ENCODE peak calls at places on chromosomes 16 and 17, in eight cellular contexts. O is Caco-2, S is AG04450, F is HFF-Myc, A is cardiac muscle cell, K is adrenal gland, P is BE2C, E is AG04449. G is an unnamed sample.

GRCh38 chr16:66731101-66731500 is 20.3 kb downstream of the DYNC1LI2 start:
- DNase-seq in O (no peak), S (no peak), F (no peak), A (no peak), K (no peak), P (no peak), E (no peak), G (no peak)

GRCh38 chr16:2689968-2690830 is 7.9 kb downstream of the KCTD5 start:
- DNase-seq in O (no peak), S (no peak), F (no peak), A (no peak), K (no peak), P (no peak), E (no peak), G (no peak)

GRCh38 chr17:31310260-31310659 is 3.6 kb downstream of the EVI2B start:
- DNase-seq in O (no peak), S (no peak), F (no peak), A (no peak), K (no peak), P (no peak), E (no peak), G (no peak)

GRCh38 chr17:77366206-77366557 is 225.4 kb downstream of the SEC14L1 start:
- DNase-seq in O (no peak), S (no peak), F (no peak), A (no peak), K (no peak), P (no peak), E (no peak), G (no peak)

GRCh38 chr16:81071816-81072215 is 5.2 kb downstream of the C16orf46 start:
- DNase-seq in O (no peak), S (no peak), F (no peak), A (no peak), K (no peak), P (no peak), E (no peak), G (no peak)

GRCh38 chr17:2902546-2902945 is 106.3 kb downstream of the RAP1GAP2 start:
- DNase-seq in O (no peak), S (no peak), F (no peak), A (no peak), K (no peak), P (no peak), E (no peak), G (no peak)

GRCh38 chr17:77242118-77242800 is 101.5 kb downstream of the SEC14L1 start:
- DNase-seq in O (no peak), S (no peak), F (no peak), A (no peak), K (no peak), P (no peak), E (no peak), G (no peak)

GRCh38 chr17:50841277-50841948 is 6.0 kb downstream of the WFIKKN2 start:
- DNase-seq in O (peak), S (no peak), F (no peak), A (no peak), K (no peak), P (no peak), E (no peak), G (no peak)

GRCh38 chr17:43827596-43827995 is 5.3 kb downstream of the MPP3 start:
- DNase-seq in O (no peak), S (no peak), F (no peak), A (no peak), K (no peak), P (no peak), E (no peak), G (no peak)

GRCh38 chr17:51901242-51901641 is 257.3 kb downstream of the CA10 start:
- DNase-seq in O (no peak), S (no peak), F (no peak), A (no peak), K (no peak), P (no peak), E (no peak), G (no peak)

GRCh38 chr16:67164599-67165061 is at the start of gene HSF4:
- DNase-seq in O (no peak), S (no peak), F (no peak), A (peak), K (peak), P (peak), E (no peak), G (peak)

GRCh38 chr17:10059684-10060211 is 138.7 kb downstream of the GAS7 start:
- DNase-seq in O (no peak), S (no peak), F (no peak), A (peak), K (no peak), P (no peak), E (no peak), G (no peak)

GRCh38 chr17:50634123-50634914 is at the start of gene ABCC3:
- DNase-seq in O (peak), S (no peak), F (no peak), A (peak), K (peak), P (peak), E (no peak), G (no peak)

GRCh38 chr16:54873081-54873480 is 57.6 kb upstream of the IRX5 start:
- DNase-seq in O (no peak), S (no peak), F (no peak), A (no peak), K (no peak), P (no peak), E (no peak), G (no peak)

GRCh38 chr17:53353919-53354351 is 468.8 kb upstream of the KIF2B start:
- DNase-seq in O (no peak), S (no peak), F (no peak), A (peak), K (no peak), P (peak), E (no peak), G (no peak)

GRCh38 chr17:72634621-72635020 is 457.9 kb downstream of the SLC39A11 start:
- DNase-seq in O (no peak), S (no peak), F (no peak), A (no peak), K (no peak), P (no peak), E (no peak), G (no peak)

GRCh38 chr17:7632492-7632894 is 2.6 kb downstream of the SHBG start:
- DNase-seq in O (no peak), S (no peak), F (no peak), A (peak), K (peak), P (peak), E (no peak), G (peak)

GRCh38 chr17:61054430-61054829 is 345.2 kb upstream of the TBX2 start:
- DNase-seq in O (no peak), S (no peak), F (no peak), A (no peak), K (no peak), P (no peak), E (no peak), G (no peak)

GRCh38 chr16:87681990-87682570 is 79.8 kb downstream of the JPH3 start:
- DNase-seq in O (no peak), S (peak), F (peak), A (peak), K (no peak), P (no peak), E (peak), G (no peak)

GRCh38 chr17:13626703-13627102 is 25.0 kb upstream of the HS3ST3A1 start:
- DNase-seq in O (no peak), S (peak), F (peak), A (peak), K (no peak), P (no peak), E (no peak), G (no peak)

GRCh38 chr16:85571813-85572619 is 41.1 kb upstream of the GSE1 start:
- DNase-seq in O (no peak), S (no peak), F (no peak), A (no peak), K (no peak), P (no peak), E (no peak), G (no peak)

DNA sequence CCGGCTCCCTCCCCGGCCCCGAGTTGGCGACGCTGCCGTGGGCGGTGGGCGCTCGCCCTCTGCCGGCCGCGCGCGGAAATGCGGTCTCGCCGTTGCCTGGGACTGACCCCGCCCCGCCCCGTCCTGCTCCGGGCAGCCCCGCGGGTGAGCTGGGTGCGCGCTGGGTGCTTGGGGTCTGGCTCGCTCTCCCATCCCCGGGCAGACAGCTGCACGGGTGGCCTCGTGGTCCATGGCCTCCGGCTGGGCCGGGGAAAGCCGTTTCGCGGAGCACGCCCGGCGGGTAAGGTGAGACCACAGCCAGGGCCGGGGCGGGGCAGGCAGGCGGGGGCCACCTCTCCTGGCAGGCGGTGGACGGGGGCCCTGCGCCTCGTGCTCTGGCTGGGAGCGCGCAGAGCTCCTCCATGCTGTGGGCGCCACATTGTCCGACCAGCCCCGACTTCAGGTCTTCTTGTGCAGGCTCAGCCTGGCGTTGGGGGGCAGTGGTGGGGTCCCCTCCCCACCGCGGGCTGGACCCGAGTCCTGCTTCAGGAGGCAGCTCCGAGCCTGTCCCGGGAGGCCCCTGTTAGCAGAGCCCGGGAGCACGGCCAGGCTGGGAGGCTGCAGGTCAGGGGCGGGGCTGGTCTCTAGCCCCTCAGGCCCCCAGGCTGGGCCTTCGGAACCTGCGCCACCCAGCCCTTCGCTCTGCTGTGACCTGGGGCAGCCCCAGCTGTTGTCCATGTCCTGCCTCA is 7.0 kb upstream of the C1QTNF8 start:
- DNase-seq in O (peak), S (no peak), F (no peak), A (peak), K (peak), P (peak), E (no peak), G (peak)
- TF ChIP-seq CTCF in O (peak), S (peak), F (peak), A (peak), K (peak), P (peak), E (peak), G (peak)

GRCh38 chr17:49365667-49366066 is 3.6 kb upstream of the ZNF652 start:
- DNase-seq in O (peak), S (no peak), F (no peak), A (no peak), K (no peak), P (peak), E (no peak), G (no peak)
- TF ChIP-seq CTCF in O (peak), S (no peak), F (no peak), A (no peak), K (no peak), P (peak), E (no peak), G (no peak)

GRCh38 chr17:63442549-63443035 is 3.5 kb downstream of the CYB561 start:
- DNase-seq in O (no peak), S (no peak), F (no peak), A (no peak), K (peak), P (peak), E (no peak), G (no peak)
- TF ChIP-seq CTCF in O (no peak), S (peak), F (peak), A (peak), K (no peak), P (peak), E (peak), G (no peak)

GRCh38 chr17:34556384-34556783 is 23.0 kb upstream of the TMEM132E start:
- DNase-seq in O (no peak), S (no peak), F (no peak), A (peak), K (no peak), P (no peak), E (no peak), G (no peak)

GRCh38 chr17:34562387-34562786 is 17.0 kb upstream of the TMEM132E start:
- DNase-seq in O (no peak), S (no peak), F (no peak), A (no peak), K (no peak), P (peak), E (no peak), G (no peak)

GRCh38 chr17:34561328-34561727 is 18.1 kb upstream of the TMEM132E start:
- DNase-seq in O (no peak), S (no peak), F (no peak), A (no peak), K (no peak), P (no peak), E (no peak), G (no peak)

DNA sequence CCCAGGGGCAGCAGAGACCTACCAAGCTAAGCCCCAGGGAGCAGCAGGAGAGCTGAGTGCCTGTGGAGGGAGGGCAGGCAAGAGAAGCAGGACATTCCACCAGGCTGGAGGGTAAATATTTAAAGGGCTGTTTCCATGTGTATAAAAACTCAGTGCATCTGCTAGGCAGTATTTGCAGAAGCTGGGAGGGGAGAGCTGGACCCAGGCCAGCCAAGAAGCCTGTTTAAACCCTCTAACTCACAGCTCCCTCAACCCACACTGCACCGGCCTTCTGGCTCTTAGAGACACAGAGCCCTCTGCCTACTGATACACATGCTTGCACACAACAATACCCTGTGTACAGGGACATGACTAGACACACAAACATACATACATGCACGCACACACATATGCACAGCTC is 22.4 kb upstream of the TMEM132E start:
- DNase-seq in O (no peak), S (no peak), F (no peak), A (no peak), K (no peak), P (peak), E (no peak), G (no peak)
- TF ChIP-seq CTCF in O (no peak), S (no peak), F (no peak), A (no peak), K (no peak), P (no peak), E (no peak), G (no peak)

GRCh38 chr17:57604771-57605733 is 140.0 kb downstream of the CCDC182 start:
- DNase-seq in O (peak), S (peak), F (no peak), A (peak), K (peak), P (peak), E (no peak), G (peak)
- TF ChIP-seq CTCF in O (no peak), S (peak), F (no peak), A (no peak), K (no peak), P (peak), E (no peak), G (no peak)

DNA sequence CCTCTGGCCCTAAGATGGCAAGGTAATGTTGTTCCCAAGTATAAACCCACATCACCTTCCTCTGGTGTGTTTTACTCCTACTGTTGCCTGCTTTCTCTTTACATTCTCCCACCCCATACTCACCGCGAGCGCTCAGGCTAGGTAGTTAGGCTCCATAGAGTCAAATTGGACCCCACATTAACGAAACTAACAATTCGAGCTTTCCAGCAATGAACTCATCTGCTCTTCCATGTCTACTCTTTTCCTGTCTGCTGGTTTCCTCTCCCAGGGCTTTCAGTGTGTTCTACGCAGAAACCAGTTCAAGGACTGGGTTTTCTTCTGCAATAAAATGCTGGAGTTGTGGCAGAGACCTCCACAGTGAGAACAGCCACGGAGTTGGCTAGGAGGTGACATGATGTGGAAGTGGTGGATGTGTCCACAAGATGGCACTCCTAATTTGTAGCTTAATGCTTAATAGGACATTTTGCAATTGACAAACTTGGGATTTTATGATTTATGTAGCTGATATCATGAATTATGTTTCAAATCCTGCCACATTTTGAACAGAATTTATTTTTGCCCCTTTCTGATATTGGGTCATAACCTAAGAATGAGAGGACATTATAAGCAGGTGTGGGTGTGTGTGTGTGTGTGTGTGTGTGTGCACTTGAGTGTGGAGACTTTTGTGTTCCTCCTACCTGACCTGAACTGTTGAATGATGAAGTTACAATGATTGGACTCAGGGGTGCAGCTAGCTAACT is 2.2 kb upstream of the UQCRC2 start:
- DNase-seq in O (no peak), S (no peak), F (no peak), A (peak), K (no peak), P (peak), E (no peak), G (no peak)
- TF ChIP-seq CTCF in O (no peak), S (peak), F (peak), A (peak), K (peak), P (peak), E (peak), G (peak)

GRCh38 chr16:74449470-74449869 is 28.2 kb upstream of the CLEC18B start:
- DNase-seq in O (no peak), S (no peak), F (peak), A (no peak), K (no peak), P (no peak), E (peak), G (no peak)
- TF ChIP-seq CTCF in O (no peak), S (no peak), F (no peak), A (peak), K (no peak), P (no peak), E (no peak), G (no peak)

G was measured in gastrocnemius medialis.